ENCODE peak calls at places on chromosome 2, in six cellular contexts. V is A549, C is HCT116, D is spleen, B is adrenal gland, N is esophagus muscularis mucosa. U is an unnamed sample.

GRCh38 chr2:127864877-127865276 is 6.9 kb upstream of the POLR2D start:
- DNase-seq in V (peak; percentile 52), C (no peak), D (no peak), B (no peak), N (no peak), U (no peak)

GRCh38 chr2:72993147-72993546 is 75.8 kb downstream of the EMX1 start:
- DNase-seq in V (peak; percentile 42), C (peak; percentile 22), D (peak; percentile 72), B (no peak), N (no peak), U (peak; percentile 83)

GRCh38 chr2:46915281-46915810 is at the start of gene MCFD2:
- DNase-seq in V (no peak), C (no peak), D (peak; percentile 92), B (peak; percentile 42), N (peak; percentile 93), U (no peak)

GRCh38 chr2:190587106-190587505 is 52.6 kb upstream of the NEMP2 start:
- DNase-seq in V (no peak), C (no peak), D (no peak), B (no peak), N (peak; percentile 53), U (no peak)

GRCh38 chr2:233033672-233034071 is 1.2 kb downstream of the NEU2 start:
- DNase-seq in V (no peak), C (no peak), D (peak; percentile 36), B (no peak), N (no peak), U (no peak)

GRCh38 chr2:179817181-179817841 is 44.1 kb downstream of the ZNF385B start:
- DNase-seq in V (no peak), C (peak; percentile 13), D (no peak), B (peak; percentile 23), N (no peak), U (no peak)

GRCh38 chr2:122041455-122041854 is 286.0 kb downstream of the TSN start:
- DNase-seq in V (no peak), C (no peak), D (no peak), B (no peak), N (no peak), U (no peak)

GRCh38 chr2:172084734-172085459 is 410 bp upstream of the DLX1 start:
- DNase-seq in V (peak; percentile 93), C (peak; percentile 74), D (peak; percentile 88), B (peak; percentile 80), N (peak; percentile 91), U (no peak)

GRCh38 chr2:126359494-126359893 is 296.5 kb upstream of the GYPC start:
- DNase-seq in V (peak; percentile 15), C (no peak), D (no peak), B (no peak), N (no peak), U (no peak)

GRCh38 chr2:214076527-214076926 is 334.3 kb upstream of the VWC2L start:
- DNase-seq in V (peak; percentile 72), C (no peak), D (no peak), B (no peak), N (no peak), U (no peak)

GRCh38 chr2:238080518-238080917 is 19.6 kb upstream of the ESPNL start:
- DNase-seq in V (no peak), C (no peak), D (no peak), B (no peak), N (no peak), U (peak; percentile 69)

GRCh38 chr2:18500333-18500732 is 60.1 kb downstream of the RDH14 start:
- DNase-seq in V (no peak), C (no peak), D (no peak), B (no peak), N (no peak), U (no peak)

GRCh38 chr2:24919977-24920812 is at the start of gene ADCY3:
- DNase-seq in V (peak; percentile 56), C (no peak), D (peak; percentile 91), B (no peak), N (no peak), U (no peak)
- TF ChIP-seq POLR2A in V (peak; percentile 36), C (no peak), D (no peak), B (no peak), N (no peak), U (no peak)

GRCh38 chr2:85759257-85759613 is 5.4 kb downstream of the ATOH8 start:
- DNase-seq in V (no peak), C (no peak), D (no peak), B (no peak), N (no peak), U (no peak)
- H3K4me3 ChIP-seq in V (no peak overlapping the region), C (no peak overlapping the region), D (no peak overlapping the region), B (no peak overlapping the region), N (peak overlapping the region; percentile 2), U (peak overlapping the region; percentile 22)

GRCh38 chr2:169584005-169584877 is at the start of gene PPIG:
- DNase-seq in V (peak; percentile 95), C (peak; percentile 88), D (peak; percentile 97), B (peak; percentile 91), N (peak; percentile 98), U (peak; percentile 88)
- TF ChIP-seq POLR2A in V (peak; percentile 28), C (peak; percentile 22), D (peak; percentile 8), B (peak; percentile 63), N (peak; percentile 11), U (no peak)

GRCh38 chr2:150480241-150480640 is 7.2 kb downstream of the RND3 start:
- DNase-seq in V (no peak), C (no peak), D (no peak), B (no peak), N (no peak), U (no peak)

GRCh38 chr2:150479075-150479915 is 8.2 kb downstream of the RND3 start:
- DNase-seq in V (no peak), C (no peak), D (no peak), B (no peak), N (no peak), U (no peak)

GRCh38 chr2:150482667-150483260 is 4.7 kb downstream of the RND3 start:
- DNase-seq in V (no peak), C (no peak), D (no peak), B (no peak), N (no peak), U (no peak)

GRCh38 chr2:150482111-150482510 is 5.4 kb downstream of the RND3 start:
- DNase-seq in V (no peak), C (no peak), D (no peak), B (no peak), N (no peak), U (no peak)

DNA sequence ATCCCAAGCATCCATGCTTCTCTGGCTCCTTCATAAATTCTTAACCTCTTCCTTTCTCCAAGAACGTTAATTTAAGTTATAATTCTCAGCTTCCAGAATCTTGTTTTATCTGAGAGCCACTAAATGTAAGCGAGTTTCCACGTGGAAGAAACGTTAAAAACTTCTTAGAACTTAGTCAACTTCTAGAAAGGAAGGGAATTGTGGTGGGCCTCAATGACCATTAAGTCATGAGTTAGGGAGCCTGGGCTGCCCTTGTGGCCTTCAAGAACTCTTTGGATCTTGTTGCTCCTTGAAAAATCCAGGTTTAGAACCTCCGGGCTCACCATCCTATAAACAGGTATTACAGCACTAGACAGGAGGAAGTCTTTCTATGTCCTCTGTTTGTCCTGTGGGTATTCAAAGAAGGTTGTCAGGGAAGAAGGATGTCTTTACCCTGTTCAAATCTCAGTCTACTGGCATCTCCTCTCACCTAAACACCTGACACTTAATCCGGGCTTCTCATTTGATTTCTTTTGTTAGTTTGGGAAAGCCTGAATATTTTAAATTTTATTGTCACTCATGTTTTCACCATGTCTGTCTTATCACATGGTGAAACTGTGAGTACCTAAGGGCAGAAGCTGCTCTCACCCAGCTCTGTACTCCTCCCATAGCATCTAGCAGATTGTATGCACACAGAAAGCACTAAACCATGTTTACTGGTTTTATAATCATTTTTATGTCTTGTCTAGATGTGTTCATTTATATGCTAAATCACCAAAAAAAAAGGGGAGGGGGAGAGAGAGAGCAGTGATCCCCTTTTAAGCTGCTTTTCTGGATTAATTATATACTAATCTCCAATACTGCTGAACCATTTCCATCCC is 6.3 kb downstream of the RND3 start:
- DNase-seq in V (no peak), C (no peak), D (no peak), B (no peak), N (no peak), U (no peak)
- H3K4me3 ChIP-seq in V (peak overlapping the region; percentile 17), C (no peak overlapping the region), D (no peak overlapping the region), B (no peak overlapping the region), N (no peak overlapping the region), U (no peak overlapping the region)

DNA sequence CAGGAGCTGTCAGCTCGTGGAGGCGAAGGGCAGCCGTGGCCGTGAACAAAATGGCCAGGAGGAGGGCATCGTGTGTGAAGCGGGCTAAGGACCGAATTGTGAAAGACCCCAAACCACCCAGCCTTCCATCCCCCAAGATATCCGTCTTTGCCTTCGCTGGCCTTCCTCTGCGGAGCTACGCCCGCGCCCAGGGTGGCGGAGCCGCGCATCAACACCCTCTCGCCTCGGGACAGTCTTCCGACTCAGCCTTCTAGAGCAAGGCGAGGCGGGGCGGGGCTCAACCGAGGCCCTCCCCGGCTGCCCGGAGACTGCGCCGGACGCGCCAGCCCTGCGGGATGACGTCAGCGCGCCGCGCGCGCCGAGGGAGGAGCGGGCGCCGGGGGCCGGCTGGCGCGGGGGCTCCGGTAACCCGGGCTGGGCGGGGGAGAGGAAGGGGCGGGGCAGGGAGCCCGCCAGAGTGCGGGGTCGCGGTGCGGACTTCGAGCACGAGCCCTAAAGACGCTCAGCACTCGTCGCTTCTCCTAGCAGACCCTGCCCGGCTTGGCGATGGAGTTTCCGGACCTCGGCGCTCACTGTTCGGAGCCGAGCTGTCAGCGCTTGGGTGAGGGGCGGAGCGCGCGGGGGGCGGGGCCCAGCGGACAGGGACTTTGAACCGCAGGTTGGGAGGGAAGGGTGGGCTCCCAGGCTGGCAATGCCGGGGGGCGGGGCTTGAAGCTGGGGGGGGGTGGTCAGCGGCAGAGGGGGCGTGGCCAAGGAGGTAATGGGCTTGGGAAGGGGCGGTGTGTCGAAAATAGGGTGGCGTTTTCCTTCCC is at the start of gene ZFAND2B:
- DNase-seq in V (peak; percentile 91), C (peak; percentile 78), D (peak; percentile 99), B (peak; percentile 92), N (peak; percentile 97), U (no peak)
- TF ChIP-seq POLR2A in V (peak; percentile 96), C (peak; percentile 94), D (peak; percentile 30), B (peak; percentile 96), N (peak; percentile 78), U (peak; percentile 96)

GRCh38 chr2:378364-378763 is 90.5 kb upstream of the ALKAL2 start:
- DNase-seq in V (no peak), C (no peak), D (no peak), B (no peak), N (no peak), U (no peak)

GRCh38 chr2:379778-380177 is 91.9 kb upstream of the ALKAL2 start:
- DNase-seq in V (no peak), C (no peak), D (no peak), B (no peak), N (peak; percentile 86), U (peak; percentile 77)

GRCh38 chr2:377414-377813 is 89.5 kb upstream of the ALKAL2 start:
- DNase-seq in V (no peak), C (no peak), D (no peak), B (no peak), N (no peak), U (no peak)

GRCh38 chr2:375270-375946 is 87.5 kb upstream of the ALKAL2 start:
- DNase-seq in V (no peak), C (no peak), D (no peak), B (no peak), N (no peak), U (no peak)

GRCh38 chr2:375947-376307 is 88.0 kb upstream of the ALKAL2 start:
- DNase-seq in V (no peak), C (no peak), D (no peak), B (no peak), N (no peak), U (no peak)
- H3K4me3 ChIP-seq in V (no peak overlapping the region), C (no peak overlapping the region), D (no peak overlapping the region), B (no peak overlapping the region), N (no peak overlapping the region), U (no peak overlapping the region)